ENCODE peak calls at places on chromosomes 13 and 19, in six cellular contexts. E is MM.1S, H is PC-3, J is GM23248, Z is HCT116, F is SK-N-SH. S is an unnamed sample.
A peak's percentile ranks its signal among the peaks of the same experiment; 100 is the strongest.

GRCh38 chr13:49545661-49546060 is 39.7 kb downstream of the RCBTB1 start:
- DNase-seq in E (no peak), H (no peak), J (no peak), Z (no peak), F (no peak), S (no peak)

GRCh38 chr19:53357821-53358581 is 7.5 kb upstream of the ZNF525 start:
- DNase-seq in E (no peak), H (no peak), J (no peak), Z (no peak), F (peak; percentile 21), S (no peak)

GRCh38 chr13:99356216-99357089 is 49.3 kb upstream of the GPR183 start:
- DNase-seq in E (peak; percentile 87), H (no peak), J (peak; percentile 17), Z (no peak), F (no peak), S (no peak)

GRCh38 chr13:100751826-100752225 is 77.2 kb upstream of the TMTC4 start:
- DNase-seq in E (no peak), H (no peak), J (no peak), Z (no peak), F (peak; percentile 61), S (no peak)

GRCh38 chr19:17159466-17160393 is 55.4 kb upstream of the USE1 start:
- DNase-seq in E (no peak), H (no peak), J (peak; percentile 39), Z (no peak), F (no peak), S (no peak)

GRCh38 chr13:110183925-110184324 is 123.0 kb downstream of the COL4A1 start:
- DNase-seq in E (no peak), H (no peak), J (peak; percentile 20), Z (no peak), F (peak; percentile 76), S (no peak)

GRCh38 chr13:83996415-83996814 is 114.1 kb upstream of the SLITRK1 start:
- DNase-seq in E (no peak), H (no peak), J (no peak), Z (no peak), F (no peak), S (no peak)

GRCh38 chr13:30216111-30216510 is 91.2 kb downstream of the KATNAL1 start:
- DNase-seq in E (no peak), H (no peak), J (no peak), Z (no peak), F (no peak), S (no peak)

GRCh38 chr13:43383488-43384165 is 360.2 kb downstream of the DNAJC15 start:
- DNase-seq in E (no peak), H (no peak), J (no peak), Z (no peak), F (no peak), S (no peak)

GRCh38 chr13:20161275-20161950 is 561 bp upstream of the GJA3 start:
- DNase-seq in E (no peak), H (no peak), J (peak; percentile 64), Z (no peak), F (peak; percentile 43), S (peak; percentile 53)

DNA sequence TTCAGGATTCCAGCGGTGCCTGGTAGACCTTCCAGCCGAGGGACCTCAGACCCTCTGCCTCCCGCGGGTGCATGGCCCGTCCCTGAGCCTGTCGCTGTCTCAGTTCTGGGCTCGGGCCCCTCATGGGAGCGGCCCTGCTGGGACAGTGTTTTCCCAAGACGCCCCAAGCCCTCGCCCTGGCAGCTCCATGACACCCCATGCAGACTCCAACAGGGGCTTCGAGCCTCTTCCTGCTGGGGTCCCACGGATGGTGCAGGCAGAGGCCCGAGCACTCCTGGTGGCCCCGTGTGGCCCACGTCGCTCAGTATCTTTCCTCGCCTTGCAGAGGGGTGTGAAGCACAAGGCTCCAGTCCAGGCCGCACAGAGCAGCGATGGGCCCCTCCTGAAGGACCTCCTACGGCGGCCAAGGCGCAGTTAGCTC is 88.8 kb upstream of the MCF2L start:
- DNase-seq in E (no peak), H (no peak), J (no peak), Z (no peak), F (no peak), S (no peak)
- TF ChIP-seq EZH2phosphoT487 in E (no peak), H (no peak), J (no peak), Z (no peak), F (no peak), S (no peak)

DNA sequence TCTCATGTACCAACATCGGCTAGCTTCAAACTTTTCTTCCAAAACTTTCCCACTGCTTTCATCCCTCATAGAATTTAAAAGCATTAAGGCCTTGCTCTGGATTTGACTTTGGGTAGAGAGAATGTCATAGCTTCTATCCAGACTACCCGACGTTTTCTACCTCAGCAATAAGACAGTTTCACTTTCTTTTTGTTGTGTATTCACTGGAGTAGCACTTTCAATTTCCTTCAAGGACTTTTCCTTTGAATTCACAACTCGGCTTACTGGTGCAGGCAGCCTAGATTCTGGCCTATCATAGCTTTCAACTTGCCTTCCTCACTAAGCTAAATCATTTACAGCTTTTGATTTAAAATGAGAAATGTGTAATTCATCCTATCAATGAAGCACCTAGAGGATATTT is 420.4 kb upstream of the GPC6 start:
- DNase-seq in E (peak; percentile 83), H (peak; percentile 6), J (peak; percentile 28), Z (no peak), F (no peak), S (no peak)
- H3K9ac ChIP-seq in E (no peak overlapping the region), H (no peak overlapping the region), J (peak overlapping the region; percentile 53), Z (no peak overlapping the region), F (no peak overlapping the region), S (no peak overlapping the region)

GRCh38 chr19:55578761-55579747 is 1.6 kb downstream of the ZNF579 start:
- DNase-seq in E (no peak), H (no peak), J (no peak), Z (no peak), F (no peak), S (no peak)

GRCh38 chr19:55578031-55578760 is 2.5 kb downstream of the ZNF579 start:
- DNase-seq in E (no peak), H (no peak), J (no peak), Z (no peak), F (no peak), S (no peak)

GRCh38 chr19:55580628-55581144 is at the start of gene ZNF579:
- DNase-seq in E (no peak), H (peak; percentile 92), J (peak; percentile 91), Z (peak; percentile 84), F (peak; percentile 95), S (peak; percentile 87)

GRCh38 chr19:55581145-55581827 is 638 bp upstream of the ZNF579 start:
- DNase-seq in E (no peak), H (peak; percentile 45), J (peak; percentile 45), Z (no peak), F (no peak), S (peak; percentile 49)

GRCh38 chr19:55579766-55580621 is 654 bp downstream of the ZNF579 start:
- DNase-seq in E (no peak), H (peak; percentile 25), J (peak; percentile 44), Z (no peak), F (peak; percentile 77), S (peak; percentile 56)
- TF ChIP-seq EZH2phosphoT487 in E (no peak), H (no peak), J (no peak), Z (no peak), F (no peak), S (no peak)

DNA sequence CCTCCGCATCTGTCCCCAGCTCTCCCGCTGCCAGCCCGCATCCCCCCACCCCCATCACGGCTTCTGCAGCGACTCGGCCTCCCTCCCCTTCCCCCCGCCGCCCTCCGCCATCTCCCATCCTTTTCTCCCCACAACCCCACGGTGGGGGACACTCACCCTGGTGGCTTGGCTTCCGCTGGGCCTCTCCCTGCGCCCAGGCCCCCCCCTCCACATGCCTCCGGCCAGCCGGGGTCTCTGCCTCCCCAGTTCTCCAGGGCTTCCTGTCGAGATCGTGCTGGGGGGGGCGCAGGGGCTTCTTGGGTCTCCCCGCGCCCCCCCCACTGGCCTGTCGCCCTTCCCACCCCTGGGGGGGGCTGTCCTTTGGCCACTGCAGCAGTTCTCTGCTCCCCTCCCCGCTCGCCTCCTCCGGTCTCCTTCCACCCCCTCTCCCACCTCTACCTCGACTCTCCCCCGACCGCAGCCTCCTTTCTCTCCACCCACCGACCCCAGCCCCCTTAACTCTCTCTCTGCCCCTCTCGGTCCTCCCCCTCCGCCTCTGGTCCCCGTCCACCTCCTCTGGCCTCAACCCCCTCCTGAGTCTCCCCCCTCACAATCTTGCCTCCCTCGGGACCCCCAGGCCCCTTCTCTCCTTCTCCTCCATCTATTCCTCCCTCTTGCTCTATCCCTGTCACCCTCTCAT is 17.1 kb downstream of the LRRC4B start:
- DNase-seq in E (no peak), H (no peak), J (no peak), Z (no peak), F (peak; percentile 59), S (peak; percentile 34)
- H3K9ac ChIP-seq in E (no peak overlapping the region), H (no peak overlapping the region), J (no peak overlapping the region), Z (no peak overlapping the region), F (no peak overlapping the region), S (peak overlapping the region; percentile 49)

GRCh38 chr19:14497347-14497921 is 1.5 kb upstream of the GIPC1 start:
- DNase-seq in E (no peak), H (peak; percentile 50), J (peak; percentile 53), Z (no peak), F (no peak), S (no peak)
- TF ChIP-seq EZH2phosphoT487 in E (no peak), H (no peak), J (no peak), Z (no peak), F (no peak), S (no peak)

GRCh38 chr13:41007359-41008118 is 11.6 kb downstream of the ELF1 start:
- DNase-seq in E (no peak), H (peak; percentile 24), J (peak; percentile 76), Z (no peak), F (no peak), S (peak; percentile 34)
- H3K9ac ChIP-seq in E (no peak overlapping the region), H (no peak overlapping the region), J (peak overlapping the region; percentile 49), Z (no peak overlapping the region), F (no peak overlapping the region), S (no peak overlapping the region)

DNA sequence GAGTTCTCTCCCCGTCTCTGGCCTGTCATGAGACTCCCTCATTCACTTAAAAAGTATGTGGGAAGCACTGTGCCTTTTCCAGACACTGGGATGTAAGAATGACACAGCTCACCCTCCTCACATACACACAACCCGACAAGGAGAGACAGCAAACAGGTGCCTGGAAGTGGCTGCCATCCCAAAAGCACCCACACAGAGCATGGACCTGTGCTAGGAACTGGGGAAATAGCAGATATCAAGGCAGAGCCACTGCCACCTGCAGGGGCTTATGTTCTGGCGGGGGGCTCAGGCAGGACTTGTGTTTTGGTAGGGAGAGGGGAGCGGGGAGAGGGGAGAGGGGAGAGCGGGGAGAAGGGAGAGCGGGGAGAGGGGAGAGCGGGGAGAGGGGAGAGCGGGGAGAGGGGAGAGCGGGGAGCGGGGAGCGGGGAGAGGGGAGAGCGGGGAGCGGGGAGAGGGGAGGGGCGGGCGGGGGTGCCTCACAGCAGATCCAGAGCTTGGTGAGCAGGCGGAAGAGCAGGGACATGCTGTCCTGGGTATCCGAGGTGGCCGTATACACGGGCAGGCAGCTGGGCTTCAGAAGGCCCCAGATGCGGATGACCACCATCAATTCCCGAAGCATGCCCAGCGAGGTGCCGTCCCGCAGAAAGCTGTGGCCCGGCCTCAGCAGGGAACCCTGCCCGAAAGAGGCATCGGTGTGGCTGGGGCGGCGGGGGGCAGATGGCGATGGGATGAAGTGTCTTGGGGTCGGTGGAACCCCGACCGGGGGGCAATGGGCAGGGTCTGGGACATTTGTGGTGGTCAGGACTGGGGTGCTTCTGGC is 12.2 kb downstream of the CFD start:
- DNase-seq in E (no peak), H (no peak), J (no peak), Z (no peak), F (peak; percentile 75), S (peak; percentile 75)
- TF ChIP-seq EZH2phosphoT487 in E (no peak), H (no peak), J (no peak), Z (no peak), F (no peak), S (no peak)

GRCh38 chr13:33363328-33363727 is 77.8 kb upstream of the STARD13 start:
- DNase-seq in E (no peak), H (no peak), J (no peak), Z (no peak), F (no peak), S (no peak)
- H3K9ac ChIP-seq in E (no peak overlapping the region), H (no peak overlapping the region), J (no peak overlapping the region), Z (no peak overlapping the region), F (no peak overlapping the region), S (no peak overlapping the region)

S was measured in neural progenitor cell.